ENCODE peak calls at places on chromosomes 16 and 17, in five cellular contexts. Q is PC-9, H is neural progenitor cell, I is tibial artery, V is IMR-90. K is an unnamed sample. For H3K9me3, the result is how much of the 10 kb centered on the place peaks cover.

GRCh38 chr17:72518810-72519597 is 398.2 kb downstream of the SOX9 start:
- DNase-seq in Q (no peak), I (no peak), V (no peak), H (no peak), K (no peak)

GRCh38 chr16:84603115-84603816 is 14.6 kb downstream of the COTL1 start:
- DNase-seq in Q (peak), I (peak), H (no peak), V (peak), K (peak)

GRCh38 chr17:65690626-65691310 is 129.3 kb upstream of the AXIN2 start:
- DNase-seq in I (no peak), V (no peak), H (no peak), Q (no peak), K (no peak)

GRCh38 chr17:82604532-82604931 is 43.7 kb downstream of the WDR45B start:
- DNase-seq in H (no peak), I (no peak), V (no peak), Q (no peak), K (peak)

GRCh38 chr17:14125518-14126125 is 56.3 kb downstream of the COX10 start:
- DNase-seq in H (no peak), Q (no peak), V (no peak), I (no peak), K (no peak)

GRCh38 chr17:74296548-74296936 is 22.5 kb downstream of the DNAI2 start:
- DNase-seq in V (peak), H (peak), Q (peak), I (peak), K (peak)

GRCh38 chr16:31382485-31383161 is 10.5 kb upstream of the ITGAD start:
- DNase-seq in I (peak), V (peak), Q (peak), H (peak), K (peak)

GRCh38 chr16:48936811-48937210 is 326.8 kb upstream of the N4BP1 start:
- DNase-seq in H (no peak), Q (no peak), I (no peak), V (no peak), K (no peak)

GRCh38 chr17:69997332-69997731 is 77.7 kb upstream of the KCNJ16 start:
- DNase-seq in Q (no peak), H (no peak), V (peak), I (no peak), K (no peak)

GRCh38 chr17:58447039-58447975 is 30.0 kb upstream of the RNF43 start:
- DNase-seq in Q (peak), I (no peak), H (peak), V (peak), K (peak)

GRCh38 chr17:76208120-76208519 is 32.2 kb downstream of the RNF157 start:
- DNase-seq in H (no peak), I (no peak), V (no peak), Q (no peak), K (no peak)

GRCh38 chr17:2056221-2057129 is 1.6 kb downstream of the HIC1 start:
- DNase-seq in I (no peak), H (peak), Q (no peak), V (peak), K (peak)

GRCh38 chr16:57187508-57187854 is 1.4 kb downstream of the RSPRY1 start:
- DNase-seq in I (no peak), H (no peak), Q (no peak), V (no peak), K (no peak)

GRCh38 chr17:59858167-59858790 is 34.5 kb downstream of the TUBD1 start:
- DNase-seq in I (no peak), V (peak), H (no peak), Q (no peak), K (no peak)

GRCh38 chr16:50281391-50282009 is 15.1 kb downstream of the ADCY7 start:
- DNase-seq in V (no peak), I (no peak), H (no peak), Q (no peak), K (peak)

GRCh38 chr16:27222499-27223225 is 19.3 kb downstream of the KDM8 start:
- DNase-seq in V (peak), Q (no peak), I (peak), H (peak), K (no peak)

GRCh38 chr17:45431531-45432404 is 902 bp downstream of the ARHGAP27 start:
- DNase-seq in I (peak), H (peak), Q (peak), V (peak), K (peak)

GRCh38 chr17:77230436-77230830 is 89.7 kb downstream of the SEC14L1 start:
- DNase-seq in H (no peak), Q (no peak), I (no peak), V (no peak), K (no peak)

DNA sequence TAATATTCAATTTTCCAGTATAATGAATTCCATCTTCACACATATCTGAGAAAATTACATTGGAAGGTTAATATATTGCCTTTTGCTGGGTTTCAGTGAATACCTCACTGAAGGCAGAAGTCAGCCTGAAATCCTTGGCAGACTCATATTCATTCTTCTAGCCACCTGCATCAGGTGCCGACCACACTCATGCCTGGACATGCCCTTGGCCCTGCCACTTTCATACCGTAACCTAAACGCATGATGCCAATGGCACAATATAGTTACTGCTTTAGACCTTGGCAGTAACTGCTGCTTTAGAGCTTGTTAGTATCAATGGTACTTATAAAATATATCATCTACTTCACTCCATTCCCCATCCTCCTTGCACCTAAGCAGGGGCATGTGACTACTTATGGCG is 817.6 kb upstream of the CDH8 start:
- DNase-seq in H (no peak), V (no peak), Q (no peak), I (no peak), K (no peak)
- H3K9me3 ChIP-seq in H (under half), V (under half), Q (under half), I (under half), K (under half)

DNA sequence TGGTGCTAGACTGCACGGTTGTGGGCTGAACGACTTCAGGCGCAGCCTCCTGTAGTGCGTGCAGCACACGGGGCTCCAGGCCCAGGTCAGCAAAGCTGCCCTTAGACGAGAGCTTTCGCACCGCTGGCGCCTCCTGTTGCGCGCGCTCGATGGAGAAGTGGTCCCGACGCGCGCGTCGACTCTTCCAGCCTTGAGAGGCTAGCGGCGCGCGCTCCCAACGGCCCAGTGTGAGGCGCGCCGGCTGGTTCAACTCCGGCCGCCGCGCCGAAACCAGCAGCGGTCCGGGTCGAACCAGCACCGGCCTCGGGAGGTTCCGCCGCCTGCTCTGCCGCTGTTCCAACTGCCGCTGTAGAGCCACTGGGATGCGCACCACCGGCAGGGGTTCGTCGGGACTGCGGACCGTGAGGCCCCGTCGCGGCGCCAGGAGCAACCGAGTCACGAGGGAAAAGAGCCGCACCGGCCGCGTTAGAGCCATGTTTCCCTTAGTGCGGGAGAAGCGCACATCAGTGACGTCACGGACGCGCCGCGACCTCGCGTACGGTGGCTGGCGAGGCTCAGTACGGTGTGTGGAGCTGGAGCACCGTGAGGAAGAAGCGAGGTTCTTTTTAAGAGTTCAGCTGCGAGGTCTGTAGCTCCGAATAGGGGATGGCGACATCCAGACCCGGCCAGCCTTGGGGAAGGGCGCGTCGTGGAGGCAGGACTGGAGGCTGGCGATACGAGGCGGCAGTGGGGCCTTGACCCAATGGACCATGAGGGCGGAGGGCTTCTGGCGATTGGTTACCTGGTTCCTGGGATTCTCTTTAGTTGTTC is at the start of the genes DDX28 and DUS2:
- DNase-seq in I (peak), V (peak), H (peak), Q (peak), K (peak)
- H3K4me3 ChIP-seq in I (peak), V (peak), H (peak), Q (peak), K (peak)

DNA sequence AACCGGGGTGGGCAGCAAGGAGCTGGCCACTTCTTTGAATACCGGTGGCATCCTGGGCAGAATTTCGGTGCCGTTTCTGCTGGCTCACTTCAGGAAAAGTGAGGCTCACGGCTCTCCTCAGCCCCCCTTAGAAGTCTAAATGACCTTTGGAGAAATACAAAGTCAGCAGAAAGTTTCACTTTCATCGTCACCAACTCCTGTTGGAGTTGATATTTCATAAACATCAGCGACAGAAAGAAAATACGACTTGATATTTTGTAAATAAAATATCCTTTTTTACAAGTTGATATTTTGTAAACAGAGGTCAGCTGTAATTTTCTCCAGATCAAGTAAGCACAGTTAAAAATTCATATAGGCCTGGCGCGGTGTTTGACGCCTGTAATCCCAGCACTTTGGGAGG is 781 bp downstream of the ZNF75A start:
- DNase-seq in Q (no peak), H (no peak), V (no peak), I (no peak), K (no peak)
- H3K9me3 ChIP-seq in Q (half or more), H (under half), V (under half), I (under half), K (half or more)

GRCh38 chr17:38608648-38609047 is 2.9 kb upstream of the SRCIN1 start:
- DNase-seq in I (no peak), V (no peak), H (no peak), Q (peak), K (peak)

GRCh38 chr17:38605230-38605851 is 411 bp downstream of the SRCIN1 start:
- DNase-seq in H (peak), V (no peak), I (no peak), Q (no peak), K (no peak)

GRCh38 chr17:38605852-38606645 is at the start of gene SRCIN1:
- DNase-seq in V (peak), I (no peak), H (peak), Q (peak), K (peak)

GRCh38 chr17:38604479-38605229 is 1.1 kb downstream of the SRCIN1 start:
- DNase-seq in H (peak), V (no peak), Q (no peak), I (no peak), K (no peak)

DNA sequence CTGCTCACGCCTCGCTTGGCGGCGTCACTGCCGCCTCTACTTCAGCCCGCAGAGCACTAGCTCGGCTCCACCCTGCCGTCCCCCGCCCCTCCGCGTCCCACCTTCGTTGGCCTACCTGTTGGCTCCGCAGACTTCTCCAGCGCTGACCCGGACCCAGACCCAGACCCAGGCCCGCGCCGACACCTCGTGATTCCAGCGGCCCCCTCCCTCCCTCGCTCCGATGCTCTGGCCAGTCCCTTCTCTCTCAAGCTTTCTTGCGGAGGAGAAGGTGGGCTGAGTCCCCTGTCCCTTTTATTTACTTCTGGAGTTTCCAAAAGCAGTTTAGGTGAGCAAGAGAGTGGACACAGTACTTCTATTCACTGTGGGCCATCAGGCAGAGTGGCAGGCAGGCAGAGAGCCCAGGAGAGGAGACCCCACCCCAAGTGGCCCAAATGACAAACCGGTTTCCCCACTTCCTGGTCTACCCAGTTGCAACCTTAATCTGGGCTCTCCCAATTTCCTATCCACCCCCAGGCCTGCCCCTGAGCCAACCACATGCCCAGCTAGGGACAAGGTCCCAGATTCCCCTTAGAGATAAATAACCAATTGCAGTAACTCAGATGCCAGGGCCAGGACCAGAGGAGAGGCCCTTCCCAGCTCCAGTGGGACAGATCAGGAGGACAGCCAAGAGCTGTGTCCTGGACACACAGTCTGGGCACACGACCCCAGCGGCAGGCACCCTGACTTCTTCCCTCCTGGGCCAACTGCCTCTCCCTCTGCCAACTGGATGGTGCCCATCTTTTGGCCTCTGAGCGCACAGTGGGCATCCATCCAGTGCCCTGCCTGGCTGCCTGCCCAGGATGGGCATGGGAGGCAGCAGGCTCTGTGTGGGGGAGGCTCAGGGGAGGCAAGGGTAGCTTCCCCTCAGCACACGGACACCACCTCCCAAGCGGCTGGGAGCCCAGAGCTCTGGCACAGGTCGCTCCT is 1.2 kb upstream of the SRCIN1 start:
- DNase-seq in I (no peak), Q (peak), H (no peak), V (no peak), K (no peak)
- H3K4me3 ChIP-seq in I (peak), Q (peak), H (peak), V (no peak), K (peak)

GRCh38 chr16:47920709-47921108 is 235.1 kb downstream of the ABCC12 start:
- DNase-seq in I (no peak), Q (no peak), H (no peak), V (no peak), K (no peak)

GRCh38 chr16:47921535-47921934 is 234.3 kb downstream of the ABCC12 start:
- DNase-seq in H (no peak), Q (no peak), V (no peak), I (no peak), K (no peak)

GRCh38 chr16:47917118-47917517 is 238.7 kb downstream of the ABCC12 start:
- DNase-seq in V (no peak), I (no peak), Q (no peak), H (no peak), K (no peak)

DNA sequence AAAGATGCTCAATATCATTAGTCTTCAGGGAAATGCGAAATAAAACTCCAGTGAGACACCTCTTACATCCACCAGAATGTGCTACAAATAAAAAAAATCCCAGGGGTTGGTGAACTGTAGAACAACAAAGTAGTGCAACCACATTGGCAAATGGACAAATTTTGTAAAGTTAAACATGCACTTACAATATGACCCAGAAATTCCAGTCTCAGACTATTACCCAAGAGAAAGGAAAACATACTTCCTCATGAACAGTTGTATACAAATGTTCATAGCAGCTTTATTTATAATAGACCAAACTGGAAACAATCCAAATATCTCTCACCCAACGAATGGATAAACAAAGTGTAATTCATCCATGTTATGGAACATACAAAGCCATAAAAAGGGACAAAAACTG is 239.5 kb downstream of the ABCC12 start:
- DNase-seq in H (no peak), Q (no peak), V (peak), I (no peak), K (no peak)
- H3K9me3 ChIP-seq in H (under half), Q (under half), V (under half), I (under half), K (under half)

DNA sequence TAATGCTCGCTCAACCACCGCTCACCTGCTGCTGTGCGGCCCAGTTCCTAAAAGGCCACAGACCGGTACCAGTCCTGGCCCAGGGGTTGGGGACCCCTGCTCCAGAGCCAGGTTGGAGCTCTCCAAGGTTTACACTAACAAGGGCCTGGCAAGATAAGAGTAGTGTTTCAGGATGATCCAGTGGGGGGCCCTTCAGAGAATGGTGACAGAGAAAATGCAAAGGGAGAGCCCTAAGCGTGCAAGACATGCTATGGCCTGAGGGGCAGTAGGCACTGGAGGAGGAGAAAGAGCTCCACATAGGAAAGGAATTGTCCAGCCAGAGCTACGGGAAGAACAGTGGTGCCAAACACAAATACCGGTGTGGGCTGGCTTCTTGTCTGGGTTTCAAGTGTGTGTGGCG is 233.4 kb downstream of the STX8 start:
- DNase-seq in Q (no peak), I (no peak), H (peak), V (no peak), K (no peak)
- H3K4me3 ChIP-seq in Q (no peak), I (no peak), H (no peak), V (no peak), K (no peak)

GRCh38 chr17:22253007-22253406 is 560.7 kb downstream of the KCNJ18 start:
- DNase-seq in H (no peak), I (no peak), Q (no peak), V (no peak), K (no peak)
- H3K9me3 ChIP-seq in H (under half), I (under half), Q (under half), V (under half), K (under half)

DNA sequence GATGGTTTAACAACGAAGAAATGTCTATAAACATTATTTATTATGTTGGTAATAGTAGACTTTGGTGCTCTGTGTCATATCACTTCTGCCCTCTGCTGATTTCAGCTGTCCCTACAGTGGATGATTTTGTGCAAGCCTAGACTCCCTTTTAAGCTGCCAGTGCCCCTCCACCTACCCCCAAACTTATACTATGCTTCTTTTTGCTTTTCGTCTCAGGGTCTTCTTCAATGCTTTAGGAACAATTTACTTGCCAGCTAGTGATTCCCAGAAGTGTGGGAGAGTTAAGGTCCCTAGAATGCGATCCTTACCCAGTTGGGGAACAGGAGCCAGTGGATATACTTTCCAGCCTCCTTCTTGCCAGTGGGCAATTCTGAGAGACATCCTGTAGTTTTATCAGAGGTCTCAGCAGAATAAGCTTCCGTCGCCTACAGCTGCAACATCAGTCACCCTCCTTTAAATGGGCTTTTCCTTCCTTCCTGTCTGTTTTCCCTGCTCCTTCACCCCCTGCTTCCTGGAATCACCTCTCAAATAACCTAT is 4.1 kb downstream of the ICAM2 start:
- DNase-seq in H (no peak), V (no peak), I (no peak), Q (no peak), K (no peak)
- H3K4me3 ChIP-seq in H (no peak), V (no peak), I (no peak), Q (no peak), K (no peak)

K was measured in left lung.